ENCODE peak calls at places on chromosomes 12 and 14, in four cellular contexts. One of them, this sample, is unnamed.

GRCh38 chr14:90535556-90535930 is 138.7 kb downstream of the CALM1 start:
- DNase-seq in astrocyte of the cerebellum: no peak
- DNase-seq in stomach: no peak
- DNase-seq in fibroblast of pulmonary artery: no peak
- DNase-seq in this sample: no peak

GRCh38 chr12:105233045-105233905 is 2.7 kb downstream of the APPL2 start:
- DNase-seq in astrocyte of the cerebellum: no peak
- DNase-seq in stomach: no peak
- DNase-seq in fibroblast of pulmonary artery: no peak
- DNase-seq in this sample: no peak

GRCh38 chr12:27936196-27936595 is 36.3 kb downstream of the PTHLH start:
- DNase-seq in astrocyte of the cerebellum: no peak
- DNase-seq in stomach: no peak
- DNase-seq in fibroblast of pulmonary artery: no peak
- DNase-seq in this sample: no peak

GRCh38 chr14:93788557-93789365 is 476 bp upstream of the PRIMA1 start:
- DNase-seq in astrocyte of the cerebellum: no peak
- DNase-seq in stomach: peak
- DNase-seq in fibroblast of pulmonary artery: no peak
- DNase-seq in this sample: no peak

GRCh38 chr14:88386395-88386794 is 938 bp downstream of the SPATA7 start:
- DNase-seq in astrocyte of the cerebellum: no peak
- DNase-seq in stomach: no peak
- DNase-seq in fibroblast of pulmonary artery: no peak
- DNase-seq in this sample: no peak

GRCh38 chr14:76715927-76716200 is 45.4 kb upstream of the VASH1 start:
- DNase-seq in astrocyte of the cerebellum: no peak
- DNase-seq in stomach: no peak
- DNase-seq in fibroblast of pulmonary artery: no peak
- DNase-seq in this sample: no peak

GRCh38 chr14:54686219-54686870 is 119.4 kb downstream of the SAMD4A start:
- DNase-seq in astrocyte of the cerebellum: peak
- DNase-seq in stomach: no peak
- DNase-seq in fibroblast of pulmonary artery: peak
- DNase-seq in this sample: peak

GRCh38 chr12:38544357-38545066 is 227.9 kb downstream of the ALG10B start:
- DNase-seq in astrocyte of the cerebellum: no peak
- DNase-seq in stomach: no peak
- DNase-seq in fibroblast of pulmonary artery: no peak
- DNase-seq in this sample: no peak

GRCh38 chr12:27618836-27619235 is 77.4 kb upstream of the REP15 start:
- DNase-seq in astrocyte of the cerebellum: no peak
- DNase-seq in stomach: no peak
- DNase-seq in fibroblast of pulmonary artery: peak
- DNase-seq in this sample: peak

GRCh38 chr14:55438066-55438683 is 2.2 kb downstream of the TBPL2 start:
- DNase-seq in astrocyte of the cerebellum: peak
- DNase-seq in stomach: no peak
- DNase-seq in fibroblast of pulmonary artery: peak
- DNase-seq in this sample: peak

GRCh38 chr12:72647139-72647538 is 375.0 kb downstream of the TRHDE start:
- DNase-seq in astrocyte of the cerebellum: no peak
- DNase-seq in stomach: no peak
- DNase-seq in fibroblast of pulmonary artery: no peak
- DNase-seq in this sample: no peak

GRCh38 chr12:117671734-117672133 is 297.1 kb downstream of the KSR2 start:
- DNase-seq in astrocyte of the cerebellum: no peak
- DNase-seq in stomach: no peak
- DNase-seq in fibroblast of pulmonary artery: no peak
- DNase-seq in this sample: peak

GRCh38 chr12:116897476-116897875 is 13.3 kb upstream of the FBXW8 start:
- DNase-seq in astrocyte of the cerebellum: no peak
- DNase-seq in stomach: no peak
- DNase-seq in fibroblast of pulmonary artery: no peak
- DNase-seq in this sample: no peak

GRCh38 chr12:61781021-61781581 is 479.1 kb upstream of the USP15 start:
- DNase-seq in astrocyte of the cerebellum: no peak
- DNase-seq in stomach: no peak
- DNase-seq in fibroblast of pulmonary artery: no peak
- DNase-seq in this sample: no peak

GRCh38 chr12:14802961-14803829 is at the start of the genes C12orf60 and WBP11:
- DNase-seq in astrocyte of the cerebellum: peak
- DNase-seq in stomach: peak
- DNase-seq in fibroblast of pulmonary artery: peak
- DNase-seq in this sample: peak

GRCh38 chr14:71133296-71133695 is 226.0 kb downstream of the PCNX1 start:
- DNase-seq in astrocyte of the cerebellum: no peak
- DNase-seq in stomach: no peak
- DNase-seq in fibroblast of pulmonary artery: no peak
- DNase-seq in this sample: no peak

GRCh38 chr12:90622431-90622830 is 332.5 kb downstream of the CCER1 start:
- DNase-seq in astrocyte of the cerebellum: no peak
- DNase-seq in stomach: no peak
- DNase-seq in fibroblast of pulmonary artery: peak
- DNase-seq in this sample: peak

GRCh38 chr14:51488569-51489220 is 163.0 kb upstream of the FRMD6 start:
- DNase-seq in astrocyte of the cerebellum: no peak
- DNase-seq in stomach: no peak
- DNase-seq in fibroblast of pulmonary artery: no peak
- DNase-seq in this sample: no peak

GRCh38 chr12:11901687-11902524 is 168.8 kb upstream of the BCL2L14 start:
- DNase-seq in astrocyte of the cerebellum: no peak
- DNase-seq in stomach: no peak
- DNase-seq in fibroblast of pulmonary artery: no peak
- DNase-seq in this sample: no peak

GRCh38 chr14:55710506-55711041 is 130.6 kb downstream of the KTN1 start:
- DNase-seq in astrocyte of the cerebellum: no peak
- DNase-seq in stomach: no peak
- DNase-seq in fibroblast of pulmonary artery: peak
- DNase-seq in this sample: no peak

GRCh38 chr12:101713059-101713682 is 15.7 kb downstream of the CHPT1 start:
- DNase-seq in astrocyte of the cerebellum: no peak
- DNase-seq in stomach: peak
- DNase-seq in fibroblast of pulmonary artery: no peak
- DNase-seq in this sample: no peak

GRCh38 chr12:97323154-97323553 is 139.4 kb upstream of the RMST start:
- DNase-seq in astrocyte of the cerebellum: no peak
- DNase-seq in stomach: no peak
- DNase-seq in fibroblast of pulmonary artery: no peak
- DNase-seq in this sample: no peak

GRCh38 chr12:32671930-32672785 is 6.9 kb upstream of the DNM1L start:
- DNase-seq in astrocyte of the cerebellum: peak
- DNase-seq in stomach: peak
- DNase-seq in fibroblast of pulmonary artery: peak
- DNase-seq in this sample: peak

GRCh38 chr14:32629146-32629545 is 300.0 kb downstream of the AKAP6 start:
- DNase-seq in astrocyte of the cerebellum: no peak
- DNase-seq in stomach: no peak
- DNase-seq in fibroblast of pulmonary artery: peak
- DNase-seq in this sample: no peak

DNA sequence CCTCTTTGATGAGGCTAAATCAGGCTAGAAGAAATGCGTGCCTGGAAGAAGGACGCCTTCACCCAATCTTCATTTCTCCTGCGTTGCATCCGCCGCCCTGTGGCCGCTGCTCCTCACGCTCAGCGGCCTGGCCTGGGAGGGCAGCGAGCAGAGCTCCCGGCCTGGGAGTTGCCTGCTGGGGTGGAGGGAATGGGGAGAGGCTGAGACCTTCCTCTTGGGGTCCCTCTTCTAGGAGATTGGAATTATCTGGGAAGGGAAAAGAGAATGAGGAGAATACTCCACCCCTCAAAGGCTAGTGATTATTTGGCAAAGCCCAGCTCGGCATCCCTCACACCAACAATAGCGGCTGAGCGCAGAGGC is 2.4 kb upstream of the HOXC12 start:
- DNase-seq in astrocyte of the cerebellum: no peak
- DNase-seq in stomach: no peak
- DNase-seq in fibroblast of pulmonary artery: no peak
- DNase-seq in this sample: no peak
- TF ChIP-seq CTCF in astrocyte of the cerebellum: no peak
- TF ChIP-seq CTCF in stomach: no peak
- TF ChIP-seq CTCF in fibroblast of pulmonary artery: no peak
- TF ChIP-seq CTCF in this sample: peak

GRCh38 chr12:712172-712863 is 40.1 kb upstream of the WNK1 start:
- DNase-seq in astrocyte of the cerebellum: no peak
- DNase-seq in stomach: no peak
- DNase-seq in fibroblast of pulmonary artery: no peak
- DNase-seq in this sample: peak
- H3K4me3 ChIP-seq in astrocyte of the cerebellum: no peak
- H3K4me3 ChIP-seq in stomach: no peak
- H3K4me3 ChIP-seq in fibroblast of pulmonary artery: no peak
- H3K4me3 ChIP-seq in this sample: no peak

GRCh38 chr14:22847661-22848341 is 11.4 kb downstream of the MMP14 start:
- DNase-seq in astrocyte of the cerebellum: no peak
- DNase-seq in stomach: no peak
- DNase-seq in fibroblast of pulmonary artery: peak
- DNase-seq in this sample: peak
- TF ChIP-seq CTCF in astrocyte of the cerebellum: peak
- TF ChIP-seq CTCF in stomach: no peak
- TF ChIP-seq CTCF in fibroblast of pulmonary artery: no peak
- TF ChIP-seq CTCF in this sample: no peak

GRCh38 chr14:72501439-72501838 is 392.5 kb downstream of the DPF3 start:
- DNase-seq in astrocyte of the cerebellum: no peak
- DNase-seq in stomach: no peak
- DNase-seq in fibroblast of pulmonary artery: no peak
- DNase-seq in this sample: no peak
- H3K4me3 ChIP-seq in astrocyte of the cerebellum: no peak
- H3K4me3 ChIP-seq in stomach: no peak
- H3K4me3 ChIP-seq in fibroblast of pulmonary artery: no peak
- H3K4me3 ChIP-seq in this sample: no peak

DNA sequence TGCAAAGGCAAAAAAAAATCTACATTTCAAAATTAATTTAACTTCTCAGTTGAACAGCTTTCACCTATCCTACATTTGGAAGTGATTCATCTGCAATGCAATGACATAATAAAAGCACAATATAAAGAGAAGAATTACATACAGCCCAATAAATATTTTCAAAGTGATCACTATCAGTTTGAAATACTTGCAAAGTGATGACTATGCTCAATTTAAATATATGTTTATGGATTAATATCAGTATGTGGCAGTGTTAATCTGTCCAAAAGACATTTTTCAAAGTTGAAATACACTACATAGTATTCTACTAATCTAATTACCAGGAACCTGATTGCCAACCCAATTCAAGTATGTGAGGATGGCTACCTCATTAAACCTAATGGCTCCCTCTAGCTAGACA is 460.7 kb upstream of the ATXN7L3B start:
- DNase-seq in astrocyte of the cerebellum: no peak
- DNase-seq in stomach: no peak
- DNase-seq in fibroblast of pulmonary artery: no peak
- DNase-seq in this sample: no peak
- TF ChIP-seq CTCF in astrocyte of the cerebellum: no peak
- TF ChIP-seq CTCF in stomach: no peak
- TF ChIP-seq CTCF in fibroblast of pulmonary artery: no peak
- TF ChIP-seq CTCF in this sample: no peak

GRCh38 chr14:61323970-61324369 is 2.6 kb downstream of the PRKCH start:
- DNase-seq in astrocyte of the cerebellum: no peak
- DNase-seq in stomach: no peak
- DNase-seq in fibroblast of pulmonary artery: no peak
- DNase-seq in this sample: no peak

GRCh38 chr14:61321385-61322010 is at the start of gene PRKCH:
- DNase-seq in astrocyte of the cerebellum: peak
- DNase-seq in stomach: peak
- DNase-seq in fibroblast of pulmonary artery: peak
- DNase-seq in this sample: peak

GRCh38 chr14:61320806-61321384 is 484 bp upstream of the PRKCH start:
- DNase-seq in astrocyte of the cerebellum: no peak
- DNase-seq in stomach: no peak
- DNase-seq in fibroblast of pulmonary artery: no peak
- DNase-seq in this sample: no peak

GRCh38 chr14:61322799-61323290 is 1.5 kb downstream of the PRKCH start:
- DNase-seq in astrocyte of the cerebellum: no peak
- DNase-seq in stomach: no peak
- DNase-seq in fibroblast of pulmonary artery: peak
- DNase-seq in this sample: no peak

DNA sequence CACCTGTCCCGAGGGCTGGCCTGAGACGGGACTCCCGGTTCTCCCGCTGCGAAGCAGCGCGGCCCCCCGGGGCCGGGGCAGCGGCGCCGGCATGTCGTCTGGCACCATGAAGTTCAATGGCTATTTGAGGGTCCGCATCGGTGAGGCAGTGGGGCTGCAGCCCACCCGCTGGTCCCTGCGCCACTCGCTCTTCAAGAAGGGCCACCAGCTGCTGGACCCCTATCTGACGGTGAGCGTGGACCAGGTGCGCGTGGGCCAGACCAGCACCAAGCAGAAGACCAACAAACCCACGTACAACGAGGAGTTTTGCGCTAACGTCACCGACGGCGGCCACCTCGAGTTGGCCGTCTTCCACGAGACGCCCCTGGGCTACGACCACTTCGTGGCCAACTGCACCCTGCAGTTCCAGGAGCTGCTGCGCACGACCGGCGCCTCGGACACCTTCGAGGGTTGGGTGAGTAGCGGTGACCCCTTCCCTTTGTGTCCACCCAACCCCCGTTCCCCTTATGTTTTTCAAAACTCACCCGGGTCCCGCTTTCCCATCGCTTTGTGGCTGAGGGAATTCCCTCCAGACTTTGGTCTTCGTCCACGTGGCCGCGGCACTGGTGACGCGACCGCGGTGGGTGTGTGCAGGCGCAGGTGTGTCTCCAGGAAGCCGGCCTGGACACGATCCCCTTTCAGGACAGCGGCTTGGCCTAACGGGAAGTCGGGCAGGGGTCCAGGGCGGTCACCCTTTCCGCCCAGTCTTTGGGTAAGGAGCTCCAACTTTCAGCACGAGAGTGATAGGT is 826 bp downstream of the PRKCH start:
- DNase-seq in astrocyte of the cerebellum: no peak
- DNase-seq in stomach: peak
- DNase-seq in fibroblast of pulmonary artery: no peak
- DNase-seq in this sample: no peak
- H3K4me3 ChIP-seq in astrocyte of the cerebellum: peak
- H3K4me3 ChIP-seq in stomach: peak
- H3K4me3 ChIP-seq in fibroblast of pulmonary artery: peak
- H3K4me3 ChIP-seq in this sample: peak

GRCh38 chr14:89407856-89408255 is 9.2 kb downstream of the FOXN3 start:
- DNase-seq in astrocyte of the cerebellum: no peak
- DNase-seq in stomach: no peak
- DNase-seq in fibroblast of pulmonary artery: peak
- DNase-seq in this sample: no peak
- TF ChIP-seq CTCF in astrocyte of the cerebellum: no peak
- TF ChIP-seq CTCF in stomach: no peak
- TF ChIP-seq CTCF in fibroblast of pulmonary artery: no peak
- TF ChIP-seq CTCF in this sample: no peak